ENCODE peak calls at places on chromosome 3, in five cellular contexts. J is IMR-90, Y is NCI-H1092, R is endodermal cell, M is HTR-8/SVneo. D is an unnamed sample.

GRCh38 chr3:69294014-69294771 is 91.7 kb downstream of the FRMD4B start:
- DNase-seq in J (no peak), R (no peak), M (no peak), Y (no peak), D (no peak)

GRCh38 chr3:124676236-124676635 is 54.0 kb upstream of the UMPS start:
- DNase-seq in M (no peak), R (no peak), Y (no peak), J (peak), D (no peak)

GRCh38 chr3:9422712-9423424 is 25.5 kb downstream of the SETD5 start:
- DNase-seq in Y (peak), J (peak), M (peak), R (peak), D (peak)

GRCh38 chr3:79086514-79086913 is 681.3 kb downstream of the ROBO1 start:
- DNase-seq in M (peak), R (peak), J (peak), Y (peak), D (peak)

GRCh38 chr3:173440431-173440990 is 43.0 kb downstream of the NLGN1 start:
- DNase-seq in M (no peak), Y (no peak), R (no peak), J (no peak), D (no peak)

GRCh38 chr3:140467104-140467577 is 210.7 kb upstream of the TRIM42 start:
- DNase-seq in M (no peak), Y (no peak), R (no peak), J (no peak), D (peak)

GRCh38 chr3:186217820-186218164 is 108.9 kb upstream of the ETV5 start:
- DNase-seq in J (no peak), M (no peak), Y (no peak), R (no peak), D (no peak)

GRCh38 chr3:151047636-151048035 is 37.8 kb upstream of the MED12L start:
- DNase-seq in R (no peak), M (no peak), J (peak), Y (no peak), D (no peak)

GRCh38 chr3:135920275-135920674 is 45.3 kb upstream of the PPP2R3A start:
- DNase-seq in Y (no peak), R (no peak), J (no peak), M (no peak), D (no peak)

GRCh38 chr3:103991461-103992115 is 1375.1 kb upstream of the ALCAM start:
- DNase-seq in R (peak), M (peak), Y (no peak), J (no peak), D (peak)

GRCh38 chr3:189513281-189514151 is 117.7 kb upstream of the TP63 start:
- DNase-seq in M (no peak), J (no peak), Y (no peak), R (no peak), D (no peak)

GRCh38 chr3:38364721-38365400 is 18.3 kb downstream of the XYLB start:
- DNase-seq in R (no peak), M (no peak), Y (no peak), J (no peak), D (no peak)

D was measured in ACHN.